ENCODE peak calls at places on chromosomes 11 and 22, in eight cellular contexts. A is lower lobe of right lung; C is CD8-positive, alpha-beta memory T cell; E is foreskin fibroblast; B is CD8-positive, alpha-beta T cell; W is fibroblast of pulmonary artery; D is IMR-90; G is H1. H is an unnamed sample.

GRCh38 chr11:35354644-35355043 is 64.7 kb downstream of the SLC1A2 start:
- DNase-seq in A (no peak), C (no peak), E (peak), B (no peak), W (no peak), D (peak), G (no peak), H (no peak)

GRCh38 chr11:67628710-67629385 is 889 bp downstream of the NUDT8 start:
- DNase-seq in A (peak), C (no peak), E (no peak), B (no peak), W (no peak), D (no peak), G (no peak), H (no peak)

GRCh38 chr11:126345759-126346585 is 9.5 kb upstream of the ST3GAL4 start:
- DNase-seq in A (no peak), C (no peak), E (peak), B (no peak), W (peak), D (peak), G (no peak), H (peak)

GRCh38 chr22:35134637-35135036 is 68.7 kb downstream of the ISX start:
- DNase-seq in A (no peak), C (no peak), E (no peak), B (no peak), W (no peak), D (no peak), G (no peak), H (no peak)

GRCh38 chr11:58927393-58928081 is 11.8 kb upstream of the GLYATL1 start:
- DNase-seq in A (no peak), C (no peak), E (peak), B (no peak), W (peak), D (peak), G (peak), H (no peak)

GRCh38 chr11:134120143-134120850 is 51.4 kb downstream of the JAM3 start:
- DNase-seq in A (no peak), C (no peak), E (peak), B (no peak), W (peak), D (peak), G (no peak), H (peak)

GRCh38 chr11:112157274-112157766 is 6.6 kb downstream of the IL18 start:
- DNase-seq in A (no peak), C (no peak), E (peak), B (no peak), W (peak), D (peak), G (no peak), H (peak)

GRCh38 chr22:47304191-47304831 is 541.9 kb downstream of the TBC1D22A start:
- DNase-seq in A (no peak), C (no peak), E (no peak), B (no peak), W (no peak), D (no peak), G (no peak), H (no peak)

GRCh38 chr11:92978226-92979111 is 9.0 kb downstream of the MTNR1B start:
- DNase-seq in A (no peak), C (no peak), E (peak), B (no peak), W (no peak), D (peak), G (no peak), H (no peak)

GRCh38 chr11:64859542-64860414 is 15.3 kb upstream of the CDC42BPG start:
- DNase-seq in A (no peak), C (no peak), E (no peak), B (peak), W (no peak), D (no peak), G (no peak), H (no peak)

GRCh38 chr22:26215766-26216165 is 46.5 kb downstream of the SEZ6L start:
- DNase-seq in A (no peak), C (no peak), E (no peak), B (no peak), W (no peak), D (no peak), G (no peak), H (no peak)

GRCh38 chr22:28442264-28442950 is 237.2 kb downstream of the TTC28 start:
- DNase-seq in A (peak), C (no peak), E (peak), B (peak), W (peak), D (peak), G (peak), H (no peak)

GRCh38 chr22:28441720-28442263 is 237.8 kb downstream of the TTC28 start:
- DNase-seq in A (no peak), C (no peak), E (no peak), B (no peak), W (no peak), D (no peak), G (no peak), H (no peak)

GRCh38 chr22:28440517-28441366 is 238.9 kb downstream of the TTC28 start:
- DNase-seq in A (no peak), C (no peak), E (peak), B (no peak), W (peak), D (peak), G (no peak), H (no peak)

GRCh38 chr22:28444659-28445058 is 235.0 kb downstream of the TTC28 start:
- DNase-seq in A (no peak), C (no peak), E (no peak), B (no peak), W (no peak), D (no peak), G (no peak), H (no peak)

GRCh38 chr22:28442951-28443876 is 236.4 kb downstream of the TTC28 start:
- DNase-seq in A (peak), C (no peak), E (peak), B (peak), W (peak), D (peak), G (peak), H (no peak)
- H3K4me3 ChIP-seq in A (peak), C (peak), E (peak), B (peak), W (peak), D (peak), G (peak), H (peak)

GRCh38 chr11:3382613-3383275 is 3.8 kb upstream of the ZNF195 start:
- DNase-seq in A (no peak), C (no peak), E (no peak), B (no peak), W (no peak), D (no peak), G (no peak), H (no peak)
- H3K4me3 ChIP-seq in A (no peak), C (no peak), E (no peak), B (no peak), W (no peak), D (no peak), G (peak), H (no peak)

GRCh38 chr22:48489551-48490512 is 1337.8 kb downstream of the BRD1 start:
- DNase-seq in A (no peak), C (no peak), E (peak), B (no peak), W (no peak), D (no peak), G (peak), H (no peak)

GRCh38 chr22:48492371-48493320 is 1335.0 kb downstream of the BRD1 start:
- DNase-seq in A (peak), C (no peak), E (peak), B (no peak), W (peak), D (peak), G (peak), H (peak)

GRCh38 chr22:48491451-48491941 is 1336.2 kb downstream of the BRD1 start:
- DNase-seq in A (no peak), C (no peak), E (peak), B (no peak), W (no peak), D (no peak), G (no peak), H (no peak)

GRCh38 chr22:48488611-48489456 is 1338.8 kb downstream of the BRD1 start:
- DNase-seq in A (no peak), C (no peak), E (no peak), B (no peak), W (no peak), D (no peak), G (peak), H (no peak)

DNA sequence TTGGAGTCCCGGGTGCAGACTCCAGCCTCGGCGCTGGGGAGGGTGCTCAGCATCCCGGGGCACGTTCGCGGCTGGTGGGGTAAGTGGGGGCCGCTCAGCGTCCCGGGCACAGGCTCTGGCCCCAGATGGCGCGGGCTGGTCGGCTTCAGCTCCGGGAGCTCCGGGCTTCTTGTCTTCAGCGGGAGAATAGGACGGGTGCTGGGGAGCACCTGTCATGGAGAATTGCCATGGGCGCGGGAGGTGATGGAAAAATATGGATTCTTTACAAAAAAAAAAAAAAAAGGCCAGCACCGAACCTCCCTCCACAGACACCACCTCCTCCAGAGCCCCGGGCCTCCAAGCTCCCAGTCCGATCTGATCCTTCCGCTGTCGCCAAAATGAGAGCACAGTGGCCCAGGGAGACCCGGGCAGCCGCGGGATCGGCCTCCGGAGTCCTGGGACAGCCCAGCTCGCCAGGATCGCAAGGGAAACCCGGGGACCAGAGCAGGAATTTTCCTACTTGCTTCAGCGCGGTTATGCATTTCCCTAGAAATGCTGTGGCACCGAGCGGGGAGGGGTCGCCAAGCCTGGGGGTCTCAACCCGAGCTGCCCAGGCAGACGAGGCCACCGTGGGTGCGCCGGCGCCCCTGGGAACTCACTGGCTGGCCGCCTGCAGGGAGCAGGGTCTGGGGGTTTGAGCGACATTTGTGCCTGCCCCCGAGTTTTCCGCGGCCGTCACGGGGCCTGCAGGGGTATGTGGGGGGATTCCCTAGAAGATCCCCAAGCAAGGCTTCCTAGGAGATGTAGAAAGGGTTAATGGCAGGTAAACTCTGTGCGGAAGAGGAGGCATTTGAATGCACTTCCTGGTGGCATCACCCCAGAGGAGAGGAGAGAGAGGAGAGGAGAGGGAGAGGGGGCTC is 1336.9 kb downstream of the BRD1 start:
- DNase-seq in A (no peak), C (no peak), E (no peak), B (no peak), W (no peak), D (no peak), G (no peak), H (no peak)
- H3K4me3 ChIP-seq in A (peak), C (no peak), E (no peak), B (no peak), W (peak), D (no peak), G (peak), H (peak)

GRCh38 chr22:31106651-31107205 is 640 bp downstream of the SELENOM start:
- DNase-seq in A (no peak), C (no peak), E (peak), B (no peak), W (peak), D (peak), G (no peak), H (no peak)
- H3K4me3 ChIP-seq in A (peak), C (peak), E (peak), B (peak), W (peak), D (peak), G (peak), H (peak)

DNA sequence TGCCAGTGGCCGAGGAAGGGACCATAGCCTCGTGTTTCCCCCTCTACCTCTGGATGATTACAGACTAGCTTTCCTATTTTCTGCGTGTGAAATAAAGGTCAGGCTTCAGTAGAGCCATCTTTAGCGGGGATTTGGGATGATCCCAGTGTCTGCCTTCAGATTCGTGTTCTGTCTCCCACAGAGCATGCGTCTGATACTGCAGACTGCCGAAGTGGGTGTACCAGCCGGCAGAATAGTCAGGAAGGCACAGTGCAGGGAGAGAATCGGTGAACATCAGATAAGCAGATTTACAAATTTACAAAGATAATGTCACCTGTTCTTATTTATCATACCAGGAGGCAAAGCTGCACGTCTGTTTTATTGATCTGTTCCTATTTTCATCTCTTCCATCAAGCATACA is 11.1 kb downstream of the CTTN start:
- DNase-seq in A (no peak), C (no peak), E (no peak), B (no peak), W (no peak), D (no peak), G (no peak), H (no peak)
- H3K4me3 ChIP-seq in A (no peak), C (no peak), E (no peak), B (no peak), W (no peak), D (no peak), G (no peak), H (no peak)

GRCh38 chr22:36323855-36324331 is 63.9 kb downstream of the MYH9 start:
- DNase-seq in A (no peak), C (no peak), E (no peak), B (no peak), W (peak), D (no peak), G (no peak), H (no peak)
- H3K4me3 ChIP-seq in A (no peak), C (no peak), E (no peak), B (no peak), W (no peak), D (no peak), G (no peak), H (no peak)

GRCh38 chr11:57499413-57499982 is 16.0 kb downstream of the SLC43A1 start:
- DNase-seq in A (peak), C (no peak), E (peak), B (no peak), W (peak), D (peak), G (peak), H (peak)

GRCh38 chr11:57497303-57498247 is 17.9 kb downstream of the SLC43A1 start:
- DNase-seq in A (no peak), C (no peak), E (no peak), B (no peak), W (no peak), D (no peak), G (no peak), H (no peak)

GRCh38 chr11:57493507-57494503 is 21.7 kb downstream of the SLC43A1 start:
- DNase-seq in A (peak), C (peak), E (peak), B (peak), W (peak), D (peak), G (peak), H (no peak)

GRCh38 chr11:57498540-57498939 is 17.0 kb downstream of the SLC43A1 start:
- DNase-seq in A (no peak), C (no peak), E (no peak), B (no peak), W (no peak), D (no peak), G (no peak), H (no peak)

DNA sequence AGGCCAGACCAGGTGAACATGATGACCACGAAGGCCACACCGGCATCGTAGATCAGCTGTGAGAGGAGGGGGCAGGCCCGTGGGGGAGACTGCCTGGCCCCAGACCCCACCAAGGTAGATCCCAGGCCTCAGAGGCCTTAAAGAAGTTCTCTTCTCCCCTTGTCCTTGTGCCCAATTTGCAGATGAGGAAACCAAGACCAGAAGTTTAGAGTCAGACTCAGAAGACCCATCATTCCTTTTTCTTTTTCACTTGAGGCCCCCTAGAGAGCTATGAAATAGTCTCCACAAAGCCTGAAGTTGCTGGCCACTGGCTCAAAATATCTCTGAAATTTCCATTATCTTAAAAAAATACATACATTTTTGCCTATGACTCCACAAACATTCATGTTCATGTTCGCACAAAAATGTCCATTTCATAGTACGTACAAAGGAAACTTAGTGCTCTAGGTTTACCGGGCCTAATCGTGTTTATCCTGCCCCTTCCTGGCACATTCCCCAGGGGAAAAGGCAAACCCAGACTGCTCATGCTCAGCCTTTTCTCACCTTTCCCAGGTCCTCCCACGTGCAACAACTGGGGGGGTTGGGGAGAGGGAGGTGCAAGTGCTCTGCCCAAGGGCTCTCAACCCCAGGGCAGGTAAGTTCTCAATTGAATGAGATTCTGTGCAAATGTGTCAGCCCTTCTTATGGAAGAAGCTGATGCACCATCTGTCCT is 19.2 kb downstream of the SLC43A1 start:
- DNase-seq in A (no peak), C (no peak), E (no peak), B (no peak), W (no peak), D (no peak), G (no peak), H (no peak)
- H3K4me3 ChIP-seq in A (no peak), C (no peak), E (no peak), B (no peak), W (no peak), D (no peak), G (no peak), H (no peak)